ENCODE peak calls at places on chromosomes 4 and X, in six cellular contexts. V is IMR-90, K is astrocyte, Q is ovary, A is OCI-LY7, N is left ventricle myocardium inferior. R is an unnamed sample. For H3K4me1, the result is how much of the 10 kb centered on the place peaks cover.

GRCh38 chr4:114187592-114187991 is 208.1 kb upstream of the ARSJ start:
- DNase-seq in A (no peak), V (no peak), K (no peak), N (no peak), Q (no peak), R (no peak)

GRCh38 chr4:163048447-163048846 is 118.2 kb downstream of the NAF1 start:
- DNase-seq in N (no peak), K (peak), V (peak), Q (no peak), A (peak), R (no peak)

GRCh38 chr4:180380733-180381132 is 1862.5 kb upstream of the TENM3 start:
- DNase-seq in V (peak), A (no peak), N (no peak), Q (no peak), K (peak), R (no peak)

GRCh38 chrX:129773649-129774458 is 5.9 kb upstream of the SASH3 start:
- DNase-seq in A (no peak), Q (no peak), N (no peak), V (no peak), K (no peak), R (no peak)

GRCh38 chrX:136138939-136139338 is 8.4 kb upstream of the FHL1 start:
- DNase-seq in V (no peak), N (no peak), A (no peak), K (no peak), Q (no peak), R (no peak)

GRCh38 chrX:143165778-143166177 is 140.1 kb downstream of the SPANXN4 start:
- DNase-seq in N (no peak), Q (no peak), V (no peak), K (no peak), A (no peak), R (no peak)

GRCh38 chr4:150004481-150004880 is 73.8 kb upstream of the DCLK2 start:
- DNase-seq in V (peak), N (no peak), Q (no peak), K (peak), A (no peak), R (no peak)

GRCh38 chrX:115177941-115178340 is 11.3 kb upstream of the RBMXL3 start:
- DNase-seq in A (no peak), N (no peak), Q (no peak), V (peak), K (peak), R (no peak)

GRCh38 chr4:147340547-147341225 is 140.2 kb upstream of the EDNRA start:
- DNase-seq in Q (no peak), A (no peak), V (peak), K (peak), N (no peak), R (no peak)

GRCh38 chr4:5162909-5163508 is 111.7 kb downstream of the STK32B start:
- DNase-seq in N (no peak), Q (no peak), A (no peak), V (no peak), K (no peak), R (no peak)

GRCh38 chrX:16138108-16138427 is 14.7 kb downstream of the GRPR start:
- DNase-seq in V (no peak), K (no peak), A (peak), N (no peak), Q (no peak), R (no peak)

GRCh38 chrX:18455384-18455783 is 30.0 kb downstream of the CDKL5 start:
- DNase-seq in N (no peak), K (no peak), V (no peak), A (no peak), Q (no peak), R (no peak)

GRCh38 chrX:8139713-8140112 is 31.4 kb downstream of the VCX2 start:
- DNase-seq in A (no peak), N (no peak), Q (no peak), V (no peak), K (peak), R (no peak)

GRCh38 chr4:107363137-107363536 is 327.0 kb upstream of the DKK2 start:
- DNase-seq in V (no peak), K (no peak), A (no peak), Q (no peak), N (no peak), R (no peak)

DNA sequence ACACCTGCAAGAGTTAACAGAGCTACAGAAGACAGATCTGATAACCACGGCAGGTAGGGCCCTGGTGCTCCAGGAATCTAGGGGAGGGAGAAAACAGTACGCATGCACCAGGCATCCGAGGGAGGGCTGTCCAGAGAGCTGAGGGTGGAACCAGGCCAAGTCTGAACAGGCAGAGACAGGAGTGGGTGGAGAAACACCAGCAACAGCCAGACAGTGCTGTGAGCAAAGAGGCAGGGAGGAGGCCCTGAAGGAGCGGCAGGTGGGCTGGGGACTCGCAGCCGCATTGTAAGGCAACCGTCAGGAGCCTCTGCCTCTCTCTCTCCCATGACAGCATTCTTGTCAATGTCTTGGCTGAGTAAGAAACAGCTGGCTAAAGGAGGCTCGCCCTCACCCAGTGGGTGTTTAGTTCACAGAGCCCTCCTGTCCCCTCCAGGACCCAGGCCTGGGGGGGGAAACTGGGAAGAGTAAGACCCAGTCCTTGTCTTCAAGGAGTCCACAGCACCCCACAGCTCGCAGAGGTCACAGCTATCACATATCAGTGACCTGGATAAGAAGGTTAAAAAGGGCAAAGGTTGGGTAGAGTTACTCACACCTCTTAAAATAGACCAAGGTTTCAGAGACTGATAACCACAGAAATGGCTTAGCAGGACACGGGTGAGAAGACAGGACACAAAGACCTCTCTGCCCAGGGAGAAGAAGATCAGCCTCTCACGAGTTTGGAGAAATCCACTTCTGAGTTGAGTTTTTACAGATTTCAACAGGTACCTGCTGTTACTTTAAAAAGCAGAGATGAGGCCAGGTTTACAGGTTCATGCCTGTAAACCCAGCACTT is 10.5 kb downstream of the ACSL1 start:
- DNase-seq in N (peak), A (peak), Q (peak), V (peak), K (peak), R (peak)
- H3K4me1 ChIP-seq in N (half or more), A (half or more), Q (under half), V (under half), K (under half), R (under half)

DNA sequence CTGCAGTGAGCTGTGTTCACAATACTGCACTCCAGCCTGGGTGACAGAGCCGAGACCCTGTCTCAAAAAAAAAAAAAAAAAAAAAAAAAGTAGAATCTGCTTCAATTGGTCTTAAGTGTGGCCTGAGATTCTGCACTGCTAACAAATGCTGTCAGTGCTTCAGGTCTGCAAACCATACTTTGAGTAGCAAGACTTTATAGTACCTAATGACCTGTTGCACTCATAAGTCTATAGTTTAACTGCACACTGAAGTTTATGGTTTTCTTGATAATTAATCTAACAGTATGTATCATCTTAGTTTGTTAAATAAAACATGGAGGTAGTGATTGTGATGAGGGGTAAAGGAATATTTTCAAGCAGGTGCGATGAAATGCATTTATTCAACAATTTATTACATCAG is 135.6 kb downstream of the STAG2 start:
- DNase-seq in N (no peak), A (no peak), Q (no peak), K (no peak), V (no peak), R (no peak)
- H3K27ac ChIP-seq in N (no peak), A (no peak), Q (no peak), K (no peak), V (no peak), R (no peak)

DNA sequence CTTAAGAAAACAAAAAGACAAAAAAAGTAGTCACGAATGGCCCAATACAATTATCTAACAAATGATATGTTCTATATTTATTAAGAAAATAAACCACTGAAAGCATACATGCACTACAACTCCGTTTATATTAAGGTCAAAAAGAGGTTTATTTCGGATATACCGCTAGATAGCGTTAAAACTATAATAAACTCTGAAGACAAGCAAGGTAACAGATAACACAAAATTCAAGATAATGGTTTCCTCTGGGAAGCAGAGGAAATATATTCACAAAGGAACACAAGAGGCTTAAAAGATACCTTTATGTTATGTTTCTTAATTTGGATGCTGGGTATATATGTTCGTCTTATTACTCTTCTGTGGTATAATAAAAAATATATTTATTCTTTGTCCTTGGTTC is 4.7 kb upstream of the FAM200B start:
- DNase-seq in A (no peak), N (no peak), V (no peak), K (no peak), Q (no peak), R (no peak)
- H3K4me1 ChIP-seq in A (half or more), N (under half), V (under half), K (under half), Q (under half), R (under half)

DNA sequence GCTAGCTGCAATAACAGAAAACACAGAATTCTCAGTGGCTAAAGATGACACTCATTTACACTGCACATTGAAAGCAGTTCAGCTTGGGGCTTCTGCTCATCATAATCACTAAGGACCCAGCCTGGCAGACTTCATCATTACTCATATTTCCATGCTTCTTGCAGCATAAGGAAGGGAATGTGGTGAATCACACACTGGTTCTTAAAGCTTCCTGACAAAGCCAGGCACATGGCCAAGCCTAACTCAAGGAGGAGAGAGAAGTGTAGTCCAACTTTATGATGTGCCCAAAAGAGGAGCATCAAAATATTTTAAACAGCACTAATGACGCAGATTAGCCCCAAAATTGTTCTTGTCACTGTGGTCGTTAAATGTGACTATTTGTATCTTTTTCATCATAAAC is 186.6 kb downstream of the BANK1 start:
- DNase-seq in Q (no peak), K (peak), A (no peak), N (no peak), V (peak), R (peak)
- H3K27ac ChIP-seq in Q (no peak), K (peak), A (no peak), N (no peak), V (no peak), R (no peak)

R was measured in right cardiac atrium.